ENCODE peak calls at places on chromosomes 7 and 10, in five cellular contexts. Q, T, D, P and B are unnamed samples.

GRCh38 chr7:105268056-105268455 is 120.7 kb downstream of the SRPK2 start:
- DNase-seq in Q (no peak), P (no peak), D (peak), T (no peak), B (no peak)

GRCh38 chr10:48470115-48470892 is 134.6 kb downstream of the ARHGAP22 start:
- DNase-seq in P (peak), D (no peak), T (peak), Q (no peak), B (no peak)

GRCh38 chr10:8037199-8037801 is 17.2 kb upstream of the GATA3 start:
- DNase-seq in Q (no peak), P (no peak), T (no peak), D (no peak), B (no peak)

GRCh38 chr10:64116731-64117130 is 595.5 kb downstream of the REEP3 start:
- DNase-seq in T (no peak), Q (no peak), P (no peak), D (no peak), B (no peak)

GRCh38 chr10:111104811-111105210 is 28.0 kb downstream of the ADRA2A start:
- DNase-seq in D (no peak), T (no peak), P (no peak), Q (no peak), B (no peak)

GRCh38 chr7:101586078-101586941 is 42.8 kb downstream of the MYL10 start:
- DNase-seq in D (no peak), T (no peak), P (no peak), Q (no peak), B (no peak)

GRCh38 chr10:113135025-113135424 is 185.0 kb downstream of the TCF7L2 start:
- DNase-seq in T (no peak), P (no peak), Q (no peak), D (no peak), B (no peak)

GRCh38 chr7:155203059-155203881 is 94.4 kb upstream of the INSIG1 start:
- DNase-seq in P (no peak), T (no peak), Q (no peak), D (no peak), B (no peak)

GRCh38 chr7:50331564-50332208 is 27.2 kb downstream of the IKZF1 start:
- DNase-seq in D (no peak), P (no peak), Q (no peak), T (no peak), B (no peak)

GRCh38 chr7:107922891-107923290 is 31.9 kb downstream of the DLD start:
- DNase-seq in D (no peak), T (no peak), P (no peak), Q (no peak), B (no peak)

GRCh38 chr10:35322636-35323035 is 13.7 kb upstream of the CCNY start:
- DNase-seq in D (no peak), T (no peak), P (no peak), Q (no peak), B (no peak)

GRCh38 chr7:148540041-148540738 is 50.4 kb upstream of the C7orf33 start:
- DNase-seq in T (peak), D (peak), Q (peak), P (peak), B (no peak)

GRCh38 chr10:93006435-93007039 is 54.1 kb upstream of the CYP26C1 start:
- DNase-seq in Q (no peak), T (no peak), D (peak), P (no peak), B (no peak)

GRCh38 chr7:116834815-116835533 is 27.4 kb upstream of the CAPZA2 start:
- DNase-seq in P (no peak), D (peak), Q (no peak), T (no peak), B (no peak)

GRCh38 chr10:60387531-60387930 is 2.1 kb downstream of the ANK3 start:
- DNase-seq in T (no peak), Q (no peak), D (no peak), P (no peak), B (no peak)

GRCh38 chr10:110481948-110482347 is 15.8 kb upstream of the DUSP5 start:
- DNase-seq in T (no peak), Q (no peak), D (no peak), P (no peak), B (no peak)

GRCh38 chr10:110861930-110862677 is 9.6 kb upstream of the PDCD4 start:
- DNase-seq in P (no peak), D (no peak), Q (no peak), T (no peak), B (no peak)

GRCh38 chr7:77351539-77352004 is 64.6 kb downstream of the GSAP start:
- DNase-seq in Q (no peak), P (no peak), T (no peak), D (no peak), B (no peak)

GRCh38 chr7:81183326-81183725 is 264.5 kb upstream of the SEMA3C start:
- DNase-seq in Q (no peak), D (no peak), P (no peak), T (no peak), B (no peak)

GRCh38 chr10:21172774-21173432 is 275.8 kb upstream of the NEBL start:
- DNase-seq in P (no peak), Q (no peak), D (peak), T (no peak), B (no peak)

GRCh38 chr7:93623816-93624215 is 49.3 kb upstream of the CALCR start:
- DNase-seq in T (no peak), Q (no peak), D (no peak), P (no peak), B (no peak)

GRCh38 chr7:93626869-93627268 is 52.3 kb upstream of the CALCR start:
- DNase-seq in T (no peak), Q (no peak), P (no peak), D (no peak), B (no peak)

GRCh38 chr7:93632371-93632770 is 57.8 kb upstream of the CALCR start:
- DNase-seq in D (no peak), Q (no peak), P (no peak), T (no peak), B (no peak)

GRCh38 chr7:93629291-93629801 is 54.8 kb upstream of the CALCR start:
- DNase-seq in T (no peak), Q (no peak), D (no peak), P (no peak), B (no peak)
- H3K4me3 ChIP-seq in T (no peak), Q (no peak), D (no peak), P (no peak), B (no peak)

DNA sequence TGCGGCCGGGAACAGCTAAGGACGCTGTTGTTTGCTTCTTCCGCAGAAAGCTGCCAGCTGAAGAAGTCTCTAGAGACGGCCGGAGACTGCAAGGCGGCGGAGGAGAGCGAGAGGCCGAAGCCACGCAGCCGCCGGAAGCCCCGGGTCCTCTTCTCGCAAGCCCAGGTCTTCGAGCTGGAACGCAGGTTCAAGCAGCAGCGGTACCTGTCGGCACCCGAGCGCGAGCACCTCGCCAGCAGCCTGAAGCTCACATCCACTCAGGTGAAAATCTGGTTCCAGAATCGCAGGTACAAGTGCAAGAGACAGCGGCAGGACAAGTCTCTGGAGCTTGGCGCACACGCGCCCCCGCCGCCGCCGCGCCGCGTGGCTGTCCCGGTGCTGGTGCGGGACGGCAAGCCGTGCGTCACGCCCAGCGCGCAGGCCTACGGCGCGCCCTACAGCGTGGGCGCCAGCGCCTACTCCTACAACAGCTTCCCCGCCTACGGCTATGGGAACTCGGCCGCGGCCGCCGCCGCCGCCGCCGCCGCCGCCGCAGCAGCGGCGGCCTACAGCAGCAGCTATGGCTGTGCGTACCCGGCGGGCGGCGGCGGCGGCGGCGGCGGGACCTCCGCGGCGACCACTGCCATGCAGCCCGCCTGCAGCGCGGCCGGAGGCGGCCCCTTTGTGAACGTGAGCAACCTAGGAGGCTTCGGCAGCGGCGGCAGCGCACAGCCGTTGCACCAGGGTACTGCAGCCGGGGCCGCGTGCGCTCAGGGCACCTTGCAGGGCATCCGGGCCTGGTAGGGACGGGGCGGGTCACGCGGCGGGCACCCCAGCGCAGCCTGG is 2.4 kb downstream of the NKX2-3 start:
- DNase-seq in D (no peak), P (no peak), T (no peak), Q (no peak), B (no peak)
- H3K4me3 ChIP-seq in D (peak), P (peak), T (peak), Q (peak), B (peak)

GRCh38 chr10:77636286-77636966 is 1.2 kb downstream of the KCNMA1 start:
- DNase-seq in Q (no peak), T (no peak), P (peak), D (no peak), B (no peak)
- H3K4me3 ChIP-seq in Q (peak), T (peak), P (peak), D (peak), B (peak)

GRCh38 chr7:6496842-6497636 is 49.3 kb upstream of the DAGLB start:
- DNase-seq in T (no peak), Q (no peak), P (no peak), D (no peak), B (no peak)
- H3K4me3 ChIP-seq in T (no peak), Q (no peak), P (no peak), D (no peak), B (no peak)

GRCh38 chr10:46540412-46541016 is 15.9 kb downstream of the GPRIN2 start:
- DNase-seq in Q (no peak), D (peak), P (peak), T (peak), B (no peak)
- H3K4me3 ChIP-seq in Q (peak), D (peak), P (no peak), T (no peak), B (no peak)

GRCh38 chr10:71966046-71967004 is 2.1 kb downstream of the CHST3 start:
- DNase-seq in Q (peak), P (peak), D (no peak), T (no peak), B (no peak)

GRCh38 chr10:71965623-71966022 is 1.4 kb downstream of the CHST3 start:
- DNase-seq in D (no peak), P (peak), T (no peak), Q (no peak), B (no peak)

GRCh38 chr10:71963351-71963755 is 842 bp upstream of the CHST3 start:
- DNase-seq in D (no peak), P (peak), Q (no peak), T (peak), B (no peak)

GRCh38 chr10:71963756-71964668 is at the start of gene CHST3:
- DNase-seq in D (no peak), P (peak), T (peak), Q (no peak), B (no peak)

GRCh38 chr10:71964669-71965515 is 697 bp downstream of the CHST3 start:
- DNase-seq in Q (no peak), D (peak), P (peak), T (peak), B (no peak)
- H3K4me3 ChIP-seq in Q (peak), D (peak), P (peak), T (peak), B (peak)

GRCh38 chr7:151598045-151598444 is 78.3 kb upstream of the RHEB start:
- DNase-seq in D (no peak), Q (no peak), P (no peak), T (no peak), B (no peak)
- H3K4me3 ChIP-seq in D (no peak), Q (no peak), P (no peak), T (no peak), B (no peak)